ENCODE peak calls at places on chromosome 12, in seven cellular contexts. One of them, this sample, is unnamed.

GRCh38 chr12:95547522-95548055 is 3.7 kb downstream of the USP44 start:
- DNase-seq in GM23248: peak; percentile 57
- DNase-seq in fibroblast of pulmonary artery: peak; percentile 17
- DNase-seq in HCT116: no peak
- DNase-seq in fibroblast of lung: peak; percentile 66
- DNase-seq in uterus: peak; percentile 64
- DNase-seq in stomach: no peak
- DNase-seq in this sample: no peak

GRCh38 chr12:1769809-1770494 is 50.4 kb upstream of the LRTM2 start:
- DNase-seq in fibroblast of pulmonary artery: no peak
- DNase-seq in stomach: no peak
- DNase-seq in fibroblast of lung: no peak
- DNase-seq in uterus: no peak
- DNase-seq in GM23248: no peak
- DNase-seq in HCT116: no peak
- DNase-seq in this sample: no peak

GRCh38 chr12:33710548-33710947 is 270.9 kb upstream of the SYT10 start:
- DNase-seq in stomach: no peak
- DNase-seq in HCT116: no peak
- DNase-seq in fibroblast of pulmonary artery: no peak
- DNase-seq in uterus: no peak
- DNase-seq in GM23248: no peak
- DNase-seq in fibroblast of lung: no peak
- DNase-seq in this sample: no peak

GRCh38 chr12:119802472-119802871 is 74.6 kb downstream of the CIT start:
- DNase-seq in uterus: no peak
- DNase-seq in GM23248: peak; percentile 90
- DNase-seq in HCT116: no peak
- DNase-seq in fibroblast of lung: peak; percentile 76
- DNase-seq in stomach: no peak
- DNase-seq in fibroblast of pulmonary artery: peak; percentile 57
- DNase-seq in this sample: no peak

GRCh38 chr12:62679569-62679968 is 212.9 kb downstream of the MON2 start:
- DNase-seq in fibroblast of lung: no peak
- DNase-seq in uterus: no peak
- DNase-seq in GM23248: no peak
- DNase-seq in fibroblast of pulmonary artery: no peak
- DNase-seq in HCT116: no peak
- DNase-seq in stomach: no peak
- DNase-seq in this sample: no peak

GRCh38 chr12:51717325-51717925 is 126.4 kb downstream of the SCN8A start:
- DNase-seq in uterus: no peak
- DNase-seq in fibroblast of pulmonary artery: no peak
- DNase-seq in fibroblast of lung: no peak
- DNase-seq in stomach: no peak
- DNase-seq in HCT116: no peak
- DNase-seq in GM23248: peak; percentile 7
- DNase-seq in this sample: no peak

GRCh38 chr12:91381309-91381804 is 198.7 kb upstream of the DCN start:
- DNase-seq in fibroblast of pulmonary artery: peak; percentile 92
- DNase-seq in HCT116: no peak
- DNase-seq in uterus: peak; percentile 76
- DNase-seq in fibroblast of lung: peak; percentile 91
- DNase-seq in stomach: peak; percentile 48
- DNase-seq in GM23248: peak; percentile 85
- DNase-seq in this sample: no peak

GRCh38 chr12:97276198-97276580 is 186.4 kb upstream of the RMST start:
- DNase-seq in GM23248: no peak
- DNase-seq in fibroblast of pulmonary artery: no peak
- DNase-seq in HCT116: no peak
- DNase-seq in uterus: no peak
- DNase-seq in stomach: no peak
- DNase-seq in fibroblast of lung: no peak
- DNase-seq in this sample: no peak

GRCh38 chr12:48473061-48473460 is 702 bp downstream of the ANP32D start:
- DNase-seq in stomach: no peak
- DNase-seq in fibroblast of lung: no peak
- DNase-seq in HCT116: no peak
- DNase-seq in GM23248: no peak
- DNase-seq in fibroblast of pulmonary artery: no peak
- DNase-seq in uterus: no peak
- DNase-seq in this sample: no peak

GRCh38 chr12:3250576-3250975 is 173.4 kb downstream of the TSPAN9 start:
- DNase-seq in fibroblast of lung: no peak
- DNase-seq in uterus: no peak
- DNase-seq in HCT116: no peak
- DNase-seq in stomach: no peak
- DNase-seq in GM23248: no peak
- DNase-seq in fibroblast of pulmonary artery: no peak
- DNase-seq in this sample: no peak

GRCh38 chr12:89470741-89471504 is 53.7 kb downstream of the GALNT4 start:
- DNase-seq in fibroblast of lung: peak; percentile 77
- DNase-seq in HCT116: peak; percentile 42
- DNase-seq in fibroblast of pulmonary artery: peak; percentile 77
- DNase-seq in stomach: no peak
- DNase-seq in uterus: no peak
- DNase-seq in GM23248: peak; percentile 66
- DNase-seq in this sample: peak; percentile 34

GRCh38 chr12:46266382-46266791 is 2.5 kb downstream of the SLC38A1 start:
- DNase-seq in fibroblast of lung: peak; percentile 88
- DNase-seq in fibroblast of pulmonary artery: peak; percentile 69
- DNase-seq in uterus: peak; percentile 22
- DNase-seq in GM23248: peak; percentile 46
- DNase-seq in HCT116: no peak
- DNase-seq in stomach: no peak
- DNase-seq in this sample: no peak

GRCh38 chr12:47979686-47980085 is 16.3 kb downstream of the TMEM106C start:
- DNase-seq in uterus: no peak
- DNase-seq in GM23248: no peak
- DNase-seq in fibroblast of lung: no peak
- DNase-seq in HCT116: no peak
- DNase-seq in stomach: no peak
- DNase-seq in fibroblast of pulmonary artery: no peak
- DNase-seq in this sample: no peak

GRCh38 chr12:2582631-2583616 is 211.8 kb upstream of the FKBP4 start:
- DNase-seq in stomach: peak; percentile 75
- DNase-seq in uterus: peak; percentile 56
- DNase-seq in HCT116: peak; percentile 10
- DNase-seq in fibroblast of lung: peak; percentile 45
- DNase-seq in GM23248: peak; percentile 80
- DNase-seq in fibroblast of pulmonary artery: peak; percentile 43
- DNase-seq in this sample: peak; percentile 77

GRCh38 chr12:16530268-16530865 is 75.6 kb downstream of the LMO3 start:
- DNase-seq in HCT116: no peak
- DNase-seq in stomach: no peak
- DNase-seq in fibroblast of lung: no peak
- DNase-seq in fibroblast of pulmonary artery: no peak
- DNase-seq in GM23248: no peak
- DNase-seq in uterus: no peak
- DNase-seq in this sample: no peak

GRCh38 chr12:125142601-125143000 is 77.4 kb downstream of the AACS start:
- DNase-seq in uterus: no peak
- DNase-seq in fibroblast of pulmonary artery: no peak
- DNase-seq in GM23248: peak; percentile 95
- DNase-seq in fibroblast of lung: no peak
- DNase-seq in HCT116: no peak
- DNase-seq in stomach: no peak
- DNase-seq in this sample: no peak

GRCh38 chr12:78085562-78086182 is 255.0 kb downstream of the NAV3 start:
- DNase-seq in stomach: no peak
- DNase-seq in fibroblast of pulmonary artery: peak; percentile 31
- DNase-seq in fibroblast of lung: peak; percentile 32
- DNase-seq in GM23248: peak; percentile 90
- DNase-seq in uterus: no peak
- DNase-seq in HCT116: no peak
- DNase-seq in this sample: no peak

GRCh38 chr12:20585055-20585625 is 110.0 kb upstream of the SLCO1C1 start:
- DNase-seq in GM23248: no peak
- DNase-seq in stomach: no peak
- DNase-seq in uterus: no peak
- DNase-seq in fibroblast of lung: no peak
- DNase-seq in HCT116: no peak
- DNase-seq in fibroblast of pulmonary artery: no peak
- DNase-seq in this sample: no peak

GRCh38 chr12:67515679-67516363 is 132.7 kb upstream of the DYRK2 start:
- DNase-seq in fibroblast of pulmonary artery: no peak
- DNase-seq in GM23248: no peak
- DNase-seq in uterus: no peak
- DNase-seq in HCT116: no peak
- DNase-seq in fibroblast of lung: peak; percentile 9
- DNase-seq in stomach: peak; percentile 57
- DNase-seq in this sample: no peak

GRCh38 chr12:6039894-6040601 is 84.4 kb downstream of the VWF start:
- DNase-seq in GM23248: peak; percentile 82
- DNase-seq in stomach: peak; percentile 54
- DNase-seq in HCT116: peak; percentile 57
- DNase-seq in fibroblast of lung: peak; percentile 79
- DNase-seq in fibroblast of pulmonary artery: peak; percentile 85
- DNase-seq in uterus: peak; percentile 48
- DNase-seq in this sample: peak; percentile 75

DNA sequence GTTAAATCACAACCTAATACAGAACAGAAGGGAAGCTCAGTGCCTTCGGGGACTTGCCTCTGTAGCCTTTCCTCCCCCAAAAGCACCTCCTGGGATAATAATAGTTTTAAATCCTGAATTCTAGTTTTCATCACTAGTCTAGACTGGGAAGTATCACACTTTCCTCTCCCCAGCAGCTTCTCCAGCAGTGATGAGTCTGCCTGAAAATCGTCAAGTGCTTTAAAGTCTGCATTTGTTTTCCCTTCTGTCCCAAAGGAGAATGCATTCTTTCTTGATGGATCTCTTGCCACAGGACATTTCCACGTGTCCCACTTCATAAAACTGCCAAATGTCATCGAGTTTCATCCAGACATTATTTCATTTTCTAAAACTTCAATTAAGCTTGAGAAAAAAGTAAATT is 15.0 kb downstream of the CSRP2 start:
- DNase-seq in GM23248: peak; percentile 80
- DNase-seq in fibroblast of pulmonary artery: no peak
- DNase-seq in stomach: no peak
- DNase-seq in HCT116: no peak
- DNase-seq in uterus: no peak
- DNase-seq in fibroblast of lung: peak; percentile 14
- DNase-seq in this sample: no peak
- H3K4me3 ChIP-seq in GM23248: peak overlapping the region; percentile 60
- H3K4me3 ChIP-seq in fibroblast of pulmonary artery: no peak overlapping the region
- H3K4me3 ChIP-seq in stomach: no peak overlapping the region
- H3K4me3 ChIP-seq in HCT116: no peak overlapping the region
- H3K4me3 ChIP-seq in uterus: no peak overlapping the region
- H3K4me3 ChIP-seq in fibroblast of lung: no peak overlapping the region
- H3K4me3 ChIP-seq in this sample: no peak overlapping the region

GRCh38 chr12:11545438-11546330 is 103.8 kb upstream of the ETV6 start:
- DNase-seq in HCT116: no peak
- DNase-seq in fibroblast of lung: no peak
- DNase-seq in stomach: no peak
- DNase-seq in uterus: no peak
- DNase-seq in GM23248: no peak
- DNase-seq in fibroblast of pulmonary artery: peak; percentile 44
- DNase-seq in this sample: no peak
- H3K4me3 ChIP-seq in HCT116: no peak overlapping the region
- H3K4me3 ChIP-seq in fibroblast of lung: no peak overlapping the region
- H3K4me3 ChIP-seq in stomach: no peak overlapping the region
- H3K4me3 ChIP-seq in uterus: no peak overlapping the region
- H3K4me3 ChIP-seq in GM23248: no peak overlapping the region
- H3K4me3 ChIP-seq in fibroblast of pulmonary artery: no peak overlapping the region
- H3K4me3 ChIP-seq in this sample: no peak overlapping the region

DNA sequence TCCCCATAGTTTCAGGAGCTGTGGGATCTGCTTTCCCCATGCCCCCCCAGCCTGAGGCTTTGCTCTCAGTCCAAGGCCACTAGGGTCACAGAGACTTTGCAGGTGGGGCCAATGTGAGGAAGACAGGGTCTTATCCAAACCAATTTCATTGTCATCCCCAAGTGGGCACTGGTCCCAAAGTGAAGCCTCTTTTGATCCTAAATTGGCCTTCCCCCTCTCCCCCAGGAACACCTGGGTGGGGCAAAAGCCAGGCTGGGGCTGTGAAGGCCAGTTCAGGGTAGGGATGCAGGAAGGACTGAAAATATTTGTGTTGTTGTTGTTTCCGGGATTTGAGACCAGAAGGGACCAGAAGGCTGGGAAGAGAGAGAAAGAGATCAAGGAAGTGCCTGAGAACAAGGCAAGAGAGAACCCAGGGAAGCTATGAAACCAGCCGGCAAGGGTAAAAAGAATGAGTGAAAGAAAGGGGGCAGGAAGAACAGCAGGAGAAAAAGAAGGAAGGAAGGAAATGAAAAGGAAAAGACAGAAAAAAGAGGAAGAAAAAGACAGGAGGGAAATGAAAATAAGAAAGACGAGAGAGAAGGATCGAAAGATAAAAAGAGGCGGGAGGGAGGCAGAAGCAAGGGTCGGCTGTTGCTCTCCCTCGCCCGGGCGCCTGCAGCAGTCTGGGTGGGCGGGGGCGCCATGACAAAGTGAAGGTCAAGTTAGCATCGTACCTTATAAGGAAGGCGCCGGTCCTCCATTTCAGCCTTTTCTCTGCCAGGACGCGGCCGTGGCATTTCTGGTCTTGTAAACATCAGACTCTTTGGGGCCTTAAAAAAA is 7.5 kb upstream of the HOXC11 start:
- DNase-seq in uterus: peak; percentile 28
- DNase-seq in fibroblast of lung: no peak
- DNase-seq in stomach: no peak
- DNase-seq in fibroblast of pulmonary artery: no peak
- DNase-seq in GM23248: no peak
- DNase-seq in HCT116: no peak
- DNase-seq in this sample: no peak
- H3K4me3 ChIP-seq in uterus: no peak overlapping the region
- H3K4me3 ChIP-seq in fibroblast of lung: no peak overlapping the region
- H3K4me3 ChIP-seq in stomach: no peak overlapping the region
- H3K4me3 ChIP-seq in fibroblast of pulmonary artery: no peak overlapping the region
- H3K4me3 ChIP-seq in GM23248: no peak overlapping the region
- H3K4me3 ChIP-seq in HCT116: no peak overlapping the region
- H3K4me3 ChIP-seq in this sample: no peak overlapping the region

DNA sequence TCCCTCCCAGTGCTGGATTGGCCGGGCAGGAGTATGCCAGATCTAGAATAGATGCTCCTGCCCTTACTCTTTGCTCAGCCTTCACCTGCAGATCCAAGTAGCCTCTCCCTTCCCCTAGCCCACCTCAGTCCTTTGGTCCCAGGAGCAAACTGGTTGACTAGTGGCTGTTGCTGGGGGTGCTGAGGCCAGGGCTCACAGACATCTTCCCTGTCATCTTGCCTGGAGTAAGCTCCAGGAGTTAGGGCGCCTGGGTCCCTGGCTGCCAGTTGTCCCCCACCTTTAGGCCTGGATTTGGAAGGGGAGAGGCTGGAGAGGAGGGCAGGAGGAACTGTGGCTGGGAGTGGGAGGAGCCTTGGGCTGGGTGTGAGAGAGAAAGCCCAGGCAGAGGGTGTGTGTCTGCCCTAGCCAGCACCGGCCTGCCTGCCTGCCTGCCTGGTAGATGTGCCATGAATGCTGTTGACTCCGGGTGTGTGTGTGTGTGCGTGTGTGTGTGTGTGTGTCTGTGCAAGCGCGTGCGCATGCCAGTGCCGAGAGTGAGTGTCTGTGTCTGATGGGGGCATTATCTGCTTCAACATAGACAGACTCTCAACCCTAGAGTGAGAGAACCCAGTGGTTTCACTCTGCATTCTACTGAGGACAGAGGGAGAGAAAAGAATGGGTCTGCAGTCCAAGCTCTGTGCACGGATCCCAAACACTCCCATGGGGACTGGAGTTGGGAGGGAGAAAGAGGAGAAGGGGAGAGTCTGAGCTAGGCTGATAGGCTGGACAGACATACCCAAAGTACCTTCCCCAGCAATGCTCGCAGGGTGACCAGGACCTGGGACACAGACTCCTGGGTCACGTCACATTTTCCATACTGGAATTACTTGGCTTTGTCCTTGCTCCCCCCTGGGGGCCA is 881 bp upstream of the RARG start:
- DNase-seq in stomach: peak; percentile 70
- DNase-seq in GM23248: peak; percentile 78
- DNase-seq in HCT116: no peak
- DNase-seq in uterus: no peak
- DNase-seq in fibroblast of lung: peak; percentile 49
- DNase-seq in fibroblast of pulmonary artery: no peak
- DNase-seq in this sample: no peak
- H3K4me3 ChIP-seq in stomach: peak overlapping the region; percentile 68
- H3K4me3 ChIP-seq in GM23248: peak overlapping the region; percentile 65
- H3K4me3 ChIP-seq in HCT116: peak overlapping the region; percentile 57
- H3K4me3 ChIP-seq in uterus: peak overlapping the region; percentile 56
- H3K4me3 ChIP-seq in fibroblast of lung: peak overlapping the region; percentile 43
- H3K4me3 ChIP-seq in fibroblast of pulmonary artery: peak overlapping the region; percentile 62
- H3K4me3 ChIP-seq in this sample: peak overlapping the region; percentile 55

This sample was measured in Caco-2.